ENCODE peak calls at places on chromosomes 3 and 15, in four cellular contexts. X is stimulated activated CD4-positive, alpha-beta T cell treated with anti-CD3 and anti-CD28 coated beads, Interleukin-1b, Interleukin-23, amount 100 ng/mL, for 24 hours; O is activated CD4-positive, alpha-beta T cell treated with anti-CD3 and anti-CD28 coated beads, Interleukin-2, amount 50 U/mL, for 24 hours; M is NCI-H1417. J is an unnamed sample.

GRCh38 chr3:36796896-36797295 is 32.5 kb upstream of the DCLK3 start:
- DNase-seq in O (no peak), X (no peak), M (no peak), J (no peak)

GRCh38 chr3:35012210-35012609 is 627.1 kb upstream of the ARPP21 start:
- DNase-seq in M (no peak), X (no peak), O (no peak), J (no peak)

GRCh38 chr15:53457479-53457878 is 302.0 kb downstream of the WDR72 start:
- DNase-seq in X (no peak), M (peak), O (no peak), J (no peak)

GRCh38 chr15:86879250-86880229 is 799.9 kb downstream of the AGBL1 start:
- DNase-seq in M (no peak), X (no peak), O (no peak), J (no peak)

GRCh38 chr15:52427804-52428203 is 100.9 kb downstream of the MYO5A start:
- DNase-seq in X (no peak), O (no peak), M (peak), J (no peak)

GRCh38 chr3:141191097-141191749 is 40.4 kb upstream of the PXYLP1 start:
- DNase-seq in X (no peak), O (no peak), M (no peak), J (no peak)

GRCh38 chr15:51576911-51577500 is 45.6 kb downstream of the DMXL2 start:
- DNase-seq in M (no peak), O (no peak), X (no peak), J (no peak)

GRCh38 chr3:104474011-104474410 is 892.7 kb upstream of the ALCAM start:
- DNase-seq in O (no peak), M (no peak), X (no peak), J (no peak)

GRCh38 chr3:194395767-194396527 is 3.1 kb downstream of the GP5 start:
- DNase-seq in O (peak), M (peak), X (no peak), J (no peak)